ENCODE peak calls at places on chromosomes 2 and 18, in seven cellular contexts. H is HTR-8/SVneo; N is nucleus accumbens; G is activated naive CD4-positive, alpha-beta T cell treated with anti-CD3 and anti-CD28 coated beads, Interleukin-2, amount 50 U/mL, for 16 hours; B is activated T-helper 9 cell treated with anti-CD3 and anti-CD28 coated beads, Interleukin-2, amount 50 U/mL, for 16 hours; O is T-helper 2 cell; M is LoVo. Y is an unnamed sample.

GRCh38 chr2:173962036-173962435 is 3.1 kb downstream of the SP3 start:
- DNase-seq in H (no peak), N (no peak), G (no peak), B (no peak), O (peak), M (no peak), Y (no peak)

GRCh38 chr2:196601430-196602306 is 37.8 kb upstream of the CCDC150 start:
- DNase-seq in H (peak), N (no peak), G (no peak), B (no peak), O (peak), M (peak), Y (no peak)

GRCh38 chr2:241849616-241850543 is 8.8 kb downstream of the PDCD1 start:
- DNase-seq in H (no peak), N (no peak), G (no peak), B (no peak), O (no peak), M (no peak), Y (no peak)

GRCh38 chr2:215364157-215365155 is 52.6 kb downstream of the ATIC start:
- DNase-seq in H (no peak), N (no peak), G (no peak), B (no peak), O (no peak), M (no peak), Y (no peak)

GRCh38 chr2:61645911-61646310 is 107.8 kb upstream of the XPO1 start:
- DNase-seq in H (no peak), N (no peak), G (no peak), B (no peak), O (no peak), M (no peak), Y (no peak)

GRCh38 chr2:11566383-11566782 is 32.5 kb downstream of the GREB1 start:
- DNase-seq in H (no peak), N (no peak), G (no peak), B (no peak), O (no peak), M (no peak), Y (no peak)

GRCh38 chr2:24375349-24376087 is 15.2 kb upstream of the ITSN2 start:
- DNase-seq in H (no peak), N (no peak), G (no peak), B (no peak), O (no peak), M (no peak), Y (no peak)

GRCh38 chr2:38409136-38409903 is 32.2 kb upstream of the ATL2 start:
- DNase-seq in H (no peak), N (no peak), G (no peak), B (no peak), O (no peak), M (no peak), Y (no peak)

GRCh38 chr18:29711931-29712330 is 1330.6 kb downstream of the DSC3 start:
- DNase-seq in H (no peak), N (no peak), G (no peak), B (no peak), O (no peak), M (peak), Y (no peak)

GRCh38 chr2:229417176-229417575 is 146.1 kb upstream of the PID1 start:
- DNase-seq in H (no peak), N (no peak), G (no peak), B (no peak), O (no peak), M (no peak), Y (no peak)

GRCh38 chr2:196372811-196373664 is 201.7 kb upstream of the STK17B start:
- DNase-seq in H (no peak), N (no peak), G (no peak), B (no peak), O (no peak), M (no peak), Y (no peak)

Y was measured in Jurkat, Clone E6-1.